ENCODE peak calls at places on chromosomes 2 and 18, in eight cellular contexts. D is neural progenitor cell; T is CD4-positive, alpha-beta T cell; M is heart left ventricle; R is lower lobe of right lung; F is cardiac muscle cell; A is mammary epithelial cell; B is CD8-positive, alpha-beta T cell. O is an unnamed sample.

GRCh38 chr2:24875272-24875671 is 44.8 kb downstream of the ADCY3 start:
- DNase-seq in A (no peak), B (no peak), R (no peak), M (no peak), F (peak; percentile 64), D (no peak), T (no peak), O (no peak)

GRCh38 chr2:96927420-96928171 is 57.7 kb upstream of the SEMA4C start:
- DNase-seq in M (peak; percentile 64), R (peak; percentile 65), D (no peak), T (no peak), B (no peak), A (peak; percentile 92), F (peak; percentile 17), O (peak; percentile 69)

GRCh38 chr2:150520887-150521664 is 33.6 kb upstream of the RND3 start:
- DNase-seq in T (no peak), R (no peak), B (no peak), M (no peak), A (peak; percentile 91), F (peak; percentile 73), D (no peak), O (no peak)

GRCh38 chr2:88638743-88639142 is 11.5 kb upstream of the EIF2AK3 start:
- DNase-seq in B (peak; percentile 9), M (no peak), F (peak; percentile 40), T (no peak), D (no peak), R (no peak), A (peak; percentile 74), O (peak; percentile 11)

GRCh38 chr2:24873619-24874018 is 46.4 kb downstream of the ADCY3 start:
- DNase-seq in A (no peak), D (no peak), M (no peak), B (no peak), F (peak; percentile 30), T (no peak), R (no peak), O (no peak)

GRCh38 chr2:233892793-233893192 is 24.4 kb upstream of the TRPM8 start:
- DNase-seq in R (no peak), M (no peak), D (no peak), A (no peak), B (no peak), T (no peak), F (no peak), O (no peak)

GRCh38 chr2:66897676-66898280 is 462.9 kb downstream of the MEIS1 start:
- DNase-seq in B (no peak), R (no peak), M (no peak), A (no peak), T (no peak), F (peak; percentile 36), D (no peak), O (no peak)

GRCh38 chr2:233247744-233248143 is 3.7 kb upstream of the ATG16L1 start:
- DNase-seq in B (peak; percentile 38), M (no peak), R (no peak), T (peak; percentile 52), D (no peak), F (no peak), A (peak; percentile 99), O (no peak)

GRCh38 chr2:173288561-173288960 is 66.1 kb upstream of the CDCA7 start:
- DNase-seq in A (peak; percentile 82), R (no peak), F (peak; percentile 43), T (no peak), M (no peak), D (no peak), B (no peak), O (no peak)

GRCh38 chr2:113206251-113206650 is 32.5 kb downstream of the PSD4 start:
- DNase-seq in D (no peak), R (no peak), B (no peak), T (no peak), F (no peak), A (no peak), M (no peak), O (no peak)

GRCh38 chr2:185502351-185502750 is 236.3 kb upstream of the FSIP2 start:
- DNase-seq in T (no peak), D (no peak), B (no peak), F (no peak), A (no peak), R (no peak), M (no peak), O (no peak)
- H3K9me3 ChIP-seq in T (peaks cover 3% of the 10 kb centered on the region), D (no peaks in the 10 kb centered on the region), B (no peaks in the 10 kb centered on the region), F (no peaks in the 10 kb centered on the region), A (peaks cover 3% of the 10 kb centered on the region), R (peaks cover 15% of the 10 kb centered on the region), M (no peaks in the 10 kb centered on the region), O (peaks cover 3% of the 10 kb centered on the region)

GRCh38 chr2:144894612-144895300 is 374.8 kb upstream of the ZEB2 start:
- DNase-seq in B (no peak), R (no peak), A (no peak), D (peak; percentile 46), M (no peak), T (no peak), F (no peak), O (no peak)

GRCh38 chr2:144889348-144889747 is 369.4 kb upstream of the ZEB2 start:
- DNase-seq in A (no peak), F (no peak), T (no peak), B (no peak), D (no peak), R (no peak), M (no peak), O (no peak)

GRCh38 chr2:144886847-144887246 is 366.9 kb upstream of the ZEB2 start:
- DNase-seq in M (no peak), A (no peak), T (no peak), D (no peak), F (peak; percentile 82), R (no peak), B (no peak), O (no peak)

GRCh38 chr2:144890828-144891227 is 370.9 kb upstream of the ZEB2 start:
- DNase-seq in B (no peak), M (no peak), D (no peak), T (no peak), A (peak; percentile 40), F (peak; percentile 57), R (no peak), O (peak; percentile 91)
- TF ChIP-seq CTCF in B (no peak), M (peak; percentile 23), D (peak; percentile 7), T (no peak), A (peak; percentile 27), F (peak; percentile 48), R (peak; percentile 24), O (peak; percentile 61)

GRCh38 chr2:212854766-212855165 is 296.6 kb downstream of the IKZF2 start:
- DNase-seq in R (no peak), A (no peak), B (no peak), F (no peak), T (no peak), D (no peak), M (no peak), O (no peak)

GRCh38 chr2:212858496-212858895 is 292.9 kb downstream of the IKZF2 start:
- DNase-seq in B (no peak), M (no peak), T (no peak), D (no peak), R (no peak), A (peak; percentile 16), F (no peak), O (no peak)

DNA sequence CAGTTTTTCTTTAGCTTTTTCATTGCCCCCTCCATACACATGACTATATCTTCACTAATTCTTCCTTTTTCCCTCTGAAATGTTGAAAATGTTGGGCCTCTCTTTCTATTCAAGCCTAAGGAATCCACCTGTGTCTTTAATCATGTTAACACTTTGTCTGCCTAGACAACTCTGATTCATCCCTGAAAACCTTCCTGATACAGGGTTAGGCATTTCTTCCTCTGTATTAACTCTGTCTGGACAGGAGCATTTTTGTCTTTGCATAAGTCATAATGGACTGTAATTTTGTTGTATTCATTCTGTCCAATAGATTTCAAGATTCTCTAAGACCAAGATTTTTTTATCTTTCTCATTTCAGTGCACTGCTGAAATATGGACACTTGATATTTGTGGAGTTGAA is 297.3 kb downstream of the IKZF2 start:
- DNase-seq in B (no peak), T (no peak), F (no peak), A (peak; percentile 53), D (no peak), R (no peak), M (no peak), O (no peak)
- H3K9me3 ChIP-seq in B (no peaks in the 10 kb centered on the region), T (no peaks in the 10 kb centered on the region), F (no peaks in the 10 kb centered on the region), A (no peaks in the 10 kb centered on the region), D (no peaks in the 10 kb centered on the region), R (no peaks in the 10 kb centered on the region), M (no peaks in the 10 kb centered on the region), O (no peaks in the 10 kb centered on the region)

GRCh38 chr2:41853427-41854191 is 194.2 kb upstream of the PKDCC start:
- DNase-seq in M (no peak), A (peak; percentile 25), B (no peak), D (peak; percentile 86), T (no peak), R (no peak), F (peak; percentile 73), O (peak; percentile 82)
- TF ChIP-seq CTCF in M (peak; percentile 77), A (peak; percentile 54), B (peak; percentile 31), D (peak; percentile 86), T (peak; percentile 52), R (peak; percentile 76), F (peak; percentile 71), O (peak; percentile 81)

DNA sequence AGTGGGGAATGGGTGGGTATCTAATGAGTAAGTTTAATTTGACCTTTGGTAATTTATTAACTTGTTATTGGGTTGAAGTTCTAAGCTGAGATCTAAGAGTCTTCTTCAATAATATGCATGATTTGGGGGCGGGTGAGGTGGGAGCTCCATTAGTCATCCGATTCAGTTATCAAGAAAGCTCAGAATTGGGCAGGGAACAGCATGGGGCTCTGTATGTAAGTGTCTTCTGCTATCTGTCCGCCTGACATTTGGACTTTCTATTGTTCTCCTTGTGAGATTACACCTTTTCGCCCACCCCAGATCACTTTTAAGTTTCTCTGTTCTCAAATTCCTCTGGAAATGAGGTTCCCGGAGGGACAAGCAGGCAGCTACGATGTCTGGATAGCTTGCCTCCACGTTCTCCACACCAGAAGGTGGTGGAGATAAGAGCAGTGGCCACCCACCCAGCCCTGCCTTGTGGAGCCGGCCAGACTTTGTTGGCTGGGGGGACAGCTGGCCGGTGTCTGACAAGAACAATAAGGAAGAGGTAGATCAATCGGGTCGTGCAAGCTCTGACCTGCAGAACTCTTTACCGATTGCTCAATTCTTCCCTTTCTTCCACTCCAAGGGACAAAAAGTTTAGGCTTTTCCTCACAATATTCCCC is 75.5 kb upstream of the GATA6 start:
- DNase-seq in M (no peak), F (no peak), D (no peak), R (no peak), A (no peak), B (no peak), T (no peak), O (no peak)
- H3K9me3 ChIP-seq in M (no peaks in the 10 kb centered on the region), F (no peaks in the 10 kb centered on the region), D (no peaks in the 10 kb centered on the region), R (no peaks in the 10 kb centered on the region), A (no peaks in the 10 kb centered on the region), B (no peaks in the 10 kb centered on the region), T (no peaks in the 10 kb centered on the region), O (no peaks in the 10 kb centered on the region)

GRCh38 chr2:227499971-227500630 is 28.1 kb downstream of the AGFG1 start:
- DNase-seq in F (no peak), B (no peak), D (no peak), M (no peak), T (no peak), A (no peak), R (no peak), O (no peak)
- TF ChIP-seq CTCF in F (no peak), B (no peak), D (no peak), M (no peak), T (no peak), A (no peak), R (no peak), O (no peak)